ENCODE peak calls at places on chromosomes 6 and 20, in nine cellular contexts. B, H, Y, U, T, J, M, G and Q are unnamed samples.

GRCh38 chr6:152277826-152278247 is 359.3 kb downstream of the SYNE1 start:
- DNase-seq in J (no peak), G (no peak), T (no peak), B (no peak), U (no peak), Y (no peak), H (no peak), M (no peak), Q (no peak)

GRCh38 chr20:53413188-53413631 is 180.4 kb downstream of the ZNF217 start:
- DNase-seq in Y (no peak), T (peak; percentile 76), B (no peak), M (peak; percentile 22), U (no peak), J (peak; percentile 35), H (no peak), G (peak; percentile 84), Q (no peak)

GRCh38 chr6:34373511-34373910 is 19.0 kb downstream of the NUDT3 start:
- DNase-seq in U (no peak), J (no peak), H (no peak), T (no peak), Y (no peak), M (no peak), G (no peak), B (no peak), Q (no peak)

GRCh38 chr20:43914286-43914685 is 366 bp upstream of the TOX2 start:
- DNase-seq in T (no peak), J (no peak), B (no peak), M (no peak), Y (peak; percentile 53), H (no peak), G (no peak), U (no peak), Q (no peak)

GRCh38 chr6:99521557-99522286 is 6.5 kb upstream of the USP45 start:
- DNase-seq in B (peak; percentile 79), M (peak; percentile 35), Y (peak; percentile 84), T (no peak), H (peak; percentile 59), U (peak; percentile 76), J (no peak), G (no peak), Q (peak; percentile 39)

GRCh38 chr6:156421933-156422332 is 355.2 kb upstream of the ARID1B start:
- DNase-seq in M (no peak), H (no peak), U (no peak), T (no peak), B (no peak), Y (peak; percentile 8), G (no peak), J (no peak), Q (no peak)

GRCh38 chr6:159203304-159204005 is 34.3 kb downstream of the FNDC1 start:
- DNase-seq in H (peak; percentile 89), T (no peak), Y (peak; percentile 95), J (no peak), G (no peak), U (peak; percentile 95), M (peak; percentile 64), B (peak; percentile 95), Q (peak; percentile 78)

GRCh38 chr6:131916847-131917246 is 34.3 kb downstream of the CCN2 start:
- DNase-seq in M (no peak), B (no peak), Y (no peak), G (no peak), U (no peak), H (no peak), J (no peak), T (no peak), Q (no peak)

GRCh38 chr20:38999217-38999616 is 37.1 kb downstream of the DHX35 start:
- DNase-seq in M (no peak), H (no peak), G (no peak), J (no peak), B (no peak), U (no peak), T (no peak), Y (no peak), Q (no peak)

GRCh38 chr6:146931214-146931613 is 273.0 kb upstream of the STXBP5 start:
- DNase-seq in H (no peak), B (no peak), M (no peak), T (no peak), Y (peak; percentile 21), J (no peak), U (peak; percentile 12), G (no peak), Q (no peak)

GRCh38 chr20:43949741-43950618 is 35.3 kb downstream of the TOX2 start:
- DNase-seq in J (no peak), Y (no peak), U (no peak), T (peak; percentile 64), B (no peak), G (peak; percentile 98), M (peak; percentile 37), H (peak; percentile 54), Q (no peak)

GRCh38 chr6:28693033-28693750 is 167.5 kb downstream of the GPX5 start:
- DNase-seq in B (no peak), G (no peak), J (no peak), T (no peak), H (peak; percentile 73), M (no peak), U (no peak), Y (no peak), Q (no peak)

GRCh38 chr6:89221971-89222887 is 5.1 kb upstream of the GABRR1 start:
- DNase-seq in B (peak; percentile 28), G (no peak), Y (peak; percentile 32), T (no peak), J (no peak), M (no peak), U (peak; percentile 41), H (no peak), Q (peak; percentile 56)

GRCh38 chr6:167706313-167707109 is 120.2 kb upstream of the AFDN start:
- DNase-seq in M (no peak), Y (no peak), T (no peak), B (peak; percentile 24), J (no peak), U (no peak), H (no peak), G (peak; percentile 57), Q (no peak)

GRCh38 chr6:129672345-129672691 is 37.7 kb downstream of the ARHGAP18 start:
- DNase-seq in H (no peak), Y (no peak), G (no peak), B (peak; percentile 39), U (peak; percentile 30), J (no peak), T (no peak), M (no peak), Q (no peak)

GRCh38 chr6:129670634-129671033 is 39.3 kb downstream of the ARHGAP18 start:
- DNase-seq in B (no peak), M (no peak), T (no peak), H (no peak), U (no peak), G (no peak), Y (no peak), J (no peak), Q (no peak)

GRCh38 chr6:129671442-129672344 is 38.3 kb downstream of the ARHGAP18 start:
- DNase-seq in U (no peak), B (no peak), Y (no peak), J (no peak), G (no peak), H (no peak), M (no peak), T (peak; percentile 29), Q (no peak)

GRCh38 chr6:129673758-129674157 is 36.2 kb downstream of the ARHGAP18 start:
- DNase-seq in M (no peak), G (no peak), J (no peak), B (no peak), U (peak; percentile 37), T (no peak), H (no peak), Y (peak; percentile 47), Q (no peak)

GRCh38 chr6:129672883-129673631 is 36.9 kb downstream of the ARHGAP18 start:
- DNase-seq in G (peak; percentile 40), H (peak; percentile 70), M (no peak), J (no peak), B (peak; percentile 82), T (no peak), U (peak; percentile 91), Y (peak; percentile 76), Q (peak; percentile 44)
- H3K4me3 ChIP-seq in G (no peak overlapping the region), H (no peak overlapping the region), M (no peak overlapping the region), J (no peak overlapping the region), B (peak overlapping the region; percentile 26), T (no peak overlapping the region), U (peak overlapping the region; percentile 0), Y (no peak overlapping the region), Q (no peak overlapping the region)

GRCh38 chr6:1108198-1108597 is 203.7 kb upstream of the FOXQ1 start:
- DNase-seq in J (no peak), T (no peak), B (no peak), H (no peak), U (no peak), M (no peak), G (no peak), Y (no peak), Q (no peak)

GRCh38 chr6:1109134-1109533 is 202.8 kb upstream of the FOXQ1 start:
- DNase-seq in H (no peak), T (no peak), M (no peak), J (no peak), G (no peak), Y (no peak), B (no peak), U (no peak), Q (no peak)

GRCh38 chr6:1110164-1110563 is 201.7 kb upstream of the FOXQ1 start:
- DNase-seq in G (no peak), M (no peak), T (no peak), Y (peak; percentile 58), J (no peak), H (no peak), U (no peak), B (no peak), Q (no peak)

GRCh38 chr6:1111361-1111760 is 200.5 kb upstream of the FOXQ1 start:
- DNase-seq in M (no peak), Y (no peak), B (no peak), H (no peak), U (no peak), T (no peak), J (no peak), G (no peak), Q (no peak)

GRCh38 chr6:1110935-1111334 is 201.0 kb upstream of the FOXQ1 start:
- DNase-seq in G (no peak), B (no peak), J (no peak), T (no peak), H (no peak), U (no peak), M (no peak), Y (peak; percentile 47), Q (no peak)
- H3K4me3 ChIP-seq in G (no peak overlapping the region), B (no peak overlapping the region), J (no peak overlapping the region), T (no peak overlapping the region), H (no peak overlapping the region), U (no peak overlapping the region), M (no peak overlapping the region), Y (no peak overlapping the region), Q (no peak overlapping the region)

GRCh38 chr6:97218912-97219311 is 64.1 kb downstream of the MMS22L start:
- DNase-seq in T (no peak), U (no peak), H (no peak), J (no peak), G (no peak), Y (no peak), B (no peak), M (no peak), Q (no peak)

GRCh38 chr6:97215157-97215769 is 67.8 kb downstream of the MMS22L start:
- DNase-seq in U (peak; percentile 74), Y (peak; percentile 79), T (peak; percentile 10), J (peak; percentile 0), G (no peak), B (peak; percentile 77), M (no peak), H (peak; percentile 79), Q (peak; percentile 25)
- H3K4me3 ChIP-seq in U (no peak overlapping the region), Y (no peak overlapping the region), T (no peak overlapping the region), J (no peak overlapping the region), G (no peak overlapping the region), B (no peak overlapping the region), M (no peak overlapping the region), H (no peak overlapping the region), Q (no peak overlapping the region)

GRCh38 chr20:19978511-19979210 is 38.5 kb upstream of the NAA20 start:
- DNase-seq in B (no peak), M (no peak), U (no peak), H (no peak), G (no peak), T (no peak), Y (no peak), J (no peak), Q (no peak)
- H3K4me3 ChIP-seq in B (peak overlapping the region; percentile 89), M (no peak overlapping the region), U (no peak overlapping the region), H (no peak overlapping the region), G (no peak overlapping the region), T (no peak overlapping the region), Y (peak overlapping the region; percentile 75), J (no peak overlapping the region), Q (no peak overlapping the region)